ENCODE peak calls at places on chromosomes 6 and 20, in four cellular contexts. T, K, Y and Z are unnamed samples.

GRCh38 chr20:57795347-57795697 is 85.5 kb upstream of the PMEPA1 start:
- DNase-seq in T (peak), K (no peak), Y (no peak), Z (peak)

GRCh38 chr6:36735110-36735971 is 37.7 kb downstream of the RAB44 start:
- DNase-seq in T (peak), K (peak), Y (peak), Z (no peak)

GRCh38 chr6:162973975-162974374 is 246.2 kb downstream of the PACRG start:
- DNase-seq in T (no peak), K (no peak), Y (no peak), Z (no peak)

GRCh38 chr20:38825901-38826625 is 20.6 kb downstream of the PPP1R16B start:
- DNase-seq in T (peak), K (no peak), Y (peak), Z (no peak)

GRCh38 chr6:132401120-132401940 is at the start of gene MOXD1:
- DNase-seq in T (peak), K (peak), Y (peak), Z (peak)

GRCh38 chr20:1324598-1325172 is 4.3 kb downstream of the SDCBP2 start:
- DNase-seq in T (peak), K (peak), Y (no peak), Z (peak)

GRCh38 chr6:141103246-141103645 is 1029.5 kb upstream of the GJE1 start:
- DNase-seq in T (peak), K (no peak), Y (peak), Z (no peak)

GRCh38 chr20:4656491-4656890 is 65.2 kb upstream of the PRND start:
- DNase-seq in T (peak), K (no peak), Y (no peak), Z (no peak)

DNA sequence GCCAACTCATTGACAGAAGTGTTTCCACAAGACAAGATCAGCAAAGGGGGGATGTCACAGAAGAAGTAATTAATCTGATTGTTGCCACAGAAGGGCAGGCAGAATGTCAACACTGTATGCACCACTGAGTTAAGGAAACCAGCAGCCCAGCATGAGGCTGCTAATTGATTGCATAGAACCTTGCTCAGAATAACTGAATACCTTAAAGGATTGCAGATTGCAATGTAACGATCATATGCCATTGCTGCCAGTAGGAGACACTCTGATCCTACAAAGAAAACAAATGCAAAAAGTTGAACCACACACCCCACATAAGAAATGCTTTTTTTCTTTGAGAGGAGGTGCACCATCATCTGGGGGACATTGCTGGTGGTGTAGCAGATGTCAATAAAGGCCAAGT is 13.1 kb downstream of the OR5V1 start:
- DNase-seq in T (no peak), K (no peak), Y (no peak), Z (no peak)
- TF ChIP-seq CTCF in T (no peak), K (no peak), Y (no peak), Z (no peak)

DNA sequence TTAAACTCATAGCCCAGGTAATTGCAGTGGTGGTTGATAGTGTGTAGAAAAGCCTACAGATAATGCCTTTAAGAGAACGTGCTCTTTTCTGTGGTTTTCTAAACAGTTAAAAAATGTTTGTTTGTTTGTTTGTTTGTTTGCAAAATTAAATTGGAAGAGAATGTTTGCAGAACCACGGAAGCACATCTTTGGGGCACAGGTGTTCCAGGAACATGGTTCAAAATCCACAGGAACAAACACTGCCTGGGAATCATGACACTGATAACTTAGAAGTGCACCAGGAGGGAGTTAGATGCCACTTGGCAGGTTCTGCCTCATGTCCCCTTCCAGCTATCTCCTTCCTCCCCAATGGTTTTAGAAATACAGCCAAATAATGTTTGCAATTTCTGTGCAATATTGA is 274.5 kb upstream of the FOXQ1 start:
- DNase-seq in T (no peak), K (no peak), Y (no peak), Z (no peak)
- TF ChIP-seq CTCF in T (no peak), K (no peak), Y (no peak), Z (no peak)

GRCh38 chr6:169385237-169385880 is 131.7 kb upstream of the THBS2 start:
- DNase-seq in T (no peak), K (no peak), Y (no peak), Z (no peak)

GRCh38 chr6:169388767-169389166 is 135.1 kb upstream of the THBS2 start:
- DNase-seq in T (no peak), K (no peak), Y (no peak), Z (no peak)

GRCh38 chr6:169387809-169388383 is 134.2 kb upstream of the THBS2 start:
- DNase-seq in T (no peak), K (no peak), Y (no peak), Z (no peak)

GRCh38 chr6:169384291-169384690 is 130.6 kb upstream of the THBS2 start:
- DNase-seq in T (no peak), K (no peak), Y (no peak), Z (no peak)

DNA sequence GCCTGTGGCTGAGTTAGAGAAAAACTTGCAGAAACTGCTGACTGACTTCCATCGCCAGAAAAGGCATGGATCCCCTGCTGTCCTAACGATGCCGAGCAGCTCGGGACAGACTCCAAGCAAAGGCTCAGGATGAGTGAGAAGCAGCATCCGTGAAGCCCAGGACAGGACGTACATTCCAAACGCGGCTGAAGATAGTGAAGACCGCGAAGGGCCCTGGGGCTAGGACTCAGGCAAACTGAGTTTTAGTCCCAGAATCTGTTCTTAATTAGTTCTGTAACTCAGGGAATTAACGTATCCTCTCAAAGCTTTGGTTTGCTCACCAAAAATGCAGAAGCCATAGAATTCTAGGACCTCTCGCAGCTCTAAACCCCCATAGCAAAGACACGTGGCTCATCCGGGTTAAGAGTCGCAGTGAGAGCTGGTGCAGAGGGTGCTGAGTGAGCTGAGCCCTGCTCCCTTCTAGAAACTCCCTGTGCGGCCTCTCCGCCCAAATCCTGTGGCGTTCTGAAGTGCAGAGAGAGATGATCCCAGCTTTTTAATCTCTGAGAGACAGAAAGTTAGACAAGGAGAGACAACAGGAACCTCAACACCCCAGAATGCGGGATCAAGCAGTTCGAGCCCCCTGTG is 132.9 kb upstream of the THBS2 start:
- DNase-seq in T (peak), K (no peak), Y (no peak), Z (no peak)
- TF ChIP-seq CTCF in T (peak), K (no peak), Y (no peak), Z (no peak)

GRCh38 chr6:71510057-71510713 is 221.6 kb downstream of the OGFRL1 start:
- DNase-seq in T (peak), K (peak), Y (peak), Z (no peak)
- TF ChIP-seq CTCF in T (peak), K (peak), Y (peak), Z (peak)

GRCh38 chr6:22828179-22829062 is 259.1 kb downstream of the HDGFL1 start:
- DNase-seq in T (peak), K (peak), Y (peak), Z (no peak)
- TF ChIP-seq CTCF in T (peak), K (peak), Y (peak), Z (peak)

DNA sequence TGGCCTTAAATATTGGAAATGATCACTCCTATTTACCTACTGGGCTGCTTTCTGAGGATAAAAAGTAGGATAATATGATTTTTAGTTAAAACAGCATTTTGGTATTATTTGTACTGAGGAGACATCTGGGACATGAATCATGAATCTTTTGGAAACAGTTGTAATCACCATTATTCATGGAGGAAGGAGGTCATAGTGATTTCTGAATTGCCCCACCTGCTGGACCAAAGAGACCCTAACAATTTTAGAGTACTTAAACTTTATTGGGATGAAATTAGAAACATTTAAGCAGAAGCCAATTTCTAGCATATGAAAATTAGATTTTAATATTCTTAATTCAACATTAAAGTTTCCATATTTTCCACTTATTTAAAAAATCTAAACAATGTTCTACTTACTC is 108.4 kb upstream of the SIM1 start:
- DNase-seq in T (peak), K (no peak), Y (peak), Z (no peak)
- TF ChIP-seq CTCF in T (peak), K (no peak), Y (peak), Z (peak)